ENCODE peak calls at places on chromosomes 12 and 14, in seven cellular contexts. One of them, this sample, is unnamed.

GRCh38 chr12:110579239-110579888 is 3.8 kb downstream of the PPTC7 start:
- DNase-seq in H9: no peak
- DNase-seq in IMR-90: no peak
- DNase-seq in H1: no peak
- DNase-seq in neuronal stem cell: no peak
- DNase-seq in trophoblast cell: peak; percentile 93
- DNase-seq in mesenchymal stem cell: no peak
- DNase-seq in this sample: no peak

GRCh38 chr12:93191956-93192355 is 185.8 kb upstream of the NUDT4 start:
- DNase-seq in H9: no peak
- DNase-seq in IMR-90: no peak
- DNase-seq in H1: no peak
- DNase-seq in neuronal stem cell: no peak
- DNase-seq in trophoblast cell: no peak
- DNase-seq in mesenchymal stem cell: no peak
- DNase-seq in this sample: no peak

GRCh38 chr14:68784995-68785816 is 7.7 kb downstream of the ZFP36L1 start:
- DNase-seq in H9: no peak
- DNase-seq in IMR-90: peak; percentile 86
- DNase-seq in H1: no peak
- DNase-seq in neuronal stem cell: no peak
- DNase-seq in trophoblast cell: peak; percentile 21
- DNase-seq in mesenchymal stem cell: peak; percentile 79
- DNase-seq in this sample: no peak

GRCh38 chr12:52186135-52186840 is 5.5 kb downstream of the KRT80 start:
- DNase-seq in H9: peak; percentile 65
- DNase-seq in IMR-90: peak; percentile 87
- DNase-seq in H1: no peak
- DNase-seq in neuronal stem cell: no peak
- DNase-seq in trophoblast cell: no peak
- DNase-seq in mesenchymal stem cell: peak; percentile 86
- DNase-seq in this sample: peak; percentile 95

GRCh38 chr12:94671917-94672316 is 21.6 kb upstream of the TMCC3 start:
- DNase-seq in H9: no peak
- DNase-seq in IMR-90: no peak
- DNase-seq in H1: no peak
- DNase-seq in neuronal stem cell: no peak
- DNase-seq in trophoblast cell: no peak
- DNase-seq in mesenchymal stem cell: no peak
- DNase-seq in this sample: no peak

GRCh38 chr12:5874514-5874913 is 70.5 kb downstream of the ANO2 start:
- DNase-seq in H9: no peak
- DNase-seq in IMR-90: no peak
- DNase-seq in H1: no peak
- DNase-seq in neuronal stem cell: no peak
- DNase-seq in trophoblast cell: no peak
- DNase-seq in mesenchymal stem cell: no peak
- DNase-seq in this sample: no peak

GRCh38 chr14:66601932-66602578 is 94.1 kb downstream of the GPHN start:
- DNase-seq in H9: no peak
- DNase-seq in IMR-90: no peak
- DNase-seq in H1: no peak
- DNase-seq in neuronal stem cell: no peak
- DNase-seq in trophoblast cell: no peak
- DNase-seq in mesenchymal stem cell: no peak
- DNase-seq in this sample: no peak

GRCh38 chr12:40559865-40560264 is 132.4 kb upstream of the CNTN1 start:
- DNase-seq in H9: no peak
- DNase-seq in IMR-90: no peak
- DNase-seq in H1: no peak
- DNase-seq in neuronal stem cell: no peak
- DNase-seq in trophoblast cell: no peak
- DNase-seq in mesenchymal stem cell: no peak
- DNase-seq in this sample: no peak

GRCh38 chr14:68637106-68638021 is 155.5 kb downstream of the ZFP36L1 start:
- DNase-seq in H9: no peak
- DNase-seq in IMR-90: peak; percentile 58
- DNase-seq in H1: no peak
- DNase-seq in neuronal stem cell: no peak
- DNase-seq in trophoblast cell: no peak
- DNase-seq in mesenchymal stem cell: peak; percentile 75
- DNase-seq in this sample: no peak

GRCh38 chr12:130805635-130806034 is 33.4 kb downstream of the STX2 start:
- DNase-seq in H9: peak; percentile 10
- DNase-seq in IMR-90: no peak
- DNase-seq in H1: no peak
- DNase-seq in neuronal stem cell: no peak
- DNase-seq in trophoblast cell: no peak
- DNase-seq in mesenchymal stem cell: no peak
- DNase-seq in this sample: no peak

GRCh38 chr14:105299654-105300541 is 903 bp downstream of the BRF1 start:
- DNase-seq in H9: peak; percentile 26
- DNase-seq in IMR-90: no peak
- DNase-seq in H1: no peak
- DNase-seq in neuronal stem cell: peak; percentile 30
- DNase-seq in trophoblast cell: no peak
- DNase-seq in mesenchymal stem cell: peak; percentile 63
- DNase-seq in this sample: no peak

GRCh38 chr12:7832059-7832696 is 40.5 kb downstream of the SLC2A14 start:
- DNase-seq in H9: peak; percentile 58
- DNase-seq in IMR-90: peak; percentile 71
- DNase-seq in H1: no peak
- DNase-seq in neuronal stem cell: peak; percentile 17
- DNase-seq in trophoblast cell: peak; percentile 45
- DNase-seq in mesenchymal stem cell: peak; percentile 70
- DNase-seq in this sample: peak; percentile 82

GRCh38 chr14:55026441-55026792 is 482 bp downstream of the WDHD1 start:
- DNase-seq in H9: no peak
- DNase-seq in IMR-90: no peak
- DNase-seq in H1: no peak
- DNase-seq in neuronal stem cell: no peak
- DNase-seq in trophoblast cell: no peak
- DNase-seq in mesenchymal stem cell: no peak
- DNase-seq in this sample: no peak

GRCh38 chr14:69769623-69770022 is 2.7 kb downstream of the SRSF5 start:
- DNase-seq in H9: no peak
- DNase-seq in IMR-90: no peak
- DNase-seq in H1: no peak
- DNase-seq in neuronal stem cell: no peak
- DNase-seq in trophoblast cell: no peak
- DNase-seq in mesenchymal stem cell: no peak
- DNase-seq in this sample: no peak

GRCh38 chr12:116598341-116599284 is 39.4 kb downstream of the MAP1LC3B2 start:
- DNase-seq in H9: no peak
- DNase-seq in IMR-90: no peak
- DNase-seq in H1: no peak
- DNase-seq in neuronal stem cell: no peak
- DNase-seq in trophoblast cell: peak; percentile 84
- DNase-seq in mesenchymal stem cell: no peak
- DNase-seq in this sample: peak; percentile 85

GRCh38 chr12:82593901-82594396 is 92.8 kb upstream of the TMTC2 start:
- DNase-seq in H9: no peak
- DNase-seq in IMR-90: no peak
- DNase-seq in H1: no peak
- DNase-seq in neuronal stem cell: peak; percentile 4
- DNase-seq in trophoblast cell: no peak
- DNase-seq in mesenchymal stem cell: no peak
- DNase-seq in this sample: no peak

GRCh38 chr14:94485944-94486841 is 10.2 kb upstream of the SERPINA9 start:
- DNase-seq in H9: peak; percentile 93
- DNase-seq in IMR-90: peak; percentile 46
- DNase-seq in H1: peak; percentile 59
- DNase-seq in neuronal stem cell: peak; percentile 76
- DNase-seq in trophoblast cell: peak; percentile 65
- DNase-seq in mesenchymal stem cell: no peak
- DNase-seq in this sample: peak; percentile 96

DNA sequence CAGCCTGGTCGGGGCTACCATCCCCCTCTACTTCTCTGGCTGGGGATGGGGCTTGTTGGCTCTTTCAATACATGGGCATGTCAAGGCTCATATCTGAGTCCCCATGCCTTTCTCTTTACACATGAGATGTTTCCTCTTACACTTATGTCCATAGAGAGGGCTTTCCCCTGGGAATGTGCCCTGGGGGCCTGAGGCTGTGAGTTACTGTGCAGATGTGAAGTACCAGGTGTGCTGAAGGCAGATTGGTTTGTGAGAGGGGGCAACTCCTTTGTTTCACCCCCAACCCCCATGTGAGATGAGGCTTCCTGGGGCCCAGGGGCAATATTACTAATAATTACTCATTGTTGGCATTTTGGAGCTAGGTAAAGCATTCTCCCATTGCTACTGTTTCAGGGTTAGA is 32.8 kb downstream of the NRXN3 start:
- DNase-seq in H9: no peak
- DNase-seq in IMR-90: no peak
- DNase-seq in H1: no peak
- DNase-seq in neuronal stem cell: no peak
- DNase-seq in trophoblast cell: peak; percentile 22
- DNase-seq in mesenchymal stem cell: no peak
- DNase-seq in this sample: peak; percentile 7
- H3K4ac ChIP-seq in H9: no peak overlapping the region
- H3K4ac ChIP-seq in IMR-90: no peak overlapping the region
- H3K4ac ChIP-seq in H1: no peak overlapping the region
- H3K4ac ChIP-seq in neuronal stem cell: no peak overlapping the region
- H3K4ac ChIP-seq in trophoblast cell: no peak overlapping the region
- H3K4ac ChIP-seq in mesenchymal stem cell: no peak overlapping the region
- H3K4ac ChIP-seq in this sample: no peak overlapping the region

DNA sequence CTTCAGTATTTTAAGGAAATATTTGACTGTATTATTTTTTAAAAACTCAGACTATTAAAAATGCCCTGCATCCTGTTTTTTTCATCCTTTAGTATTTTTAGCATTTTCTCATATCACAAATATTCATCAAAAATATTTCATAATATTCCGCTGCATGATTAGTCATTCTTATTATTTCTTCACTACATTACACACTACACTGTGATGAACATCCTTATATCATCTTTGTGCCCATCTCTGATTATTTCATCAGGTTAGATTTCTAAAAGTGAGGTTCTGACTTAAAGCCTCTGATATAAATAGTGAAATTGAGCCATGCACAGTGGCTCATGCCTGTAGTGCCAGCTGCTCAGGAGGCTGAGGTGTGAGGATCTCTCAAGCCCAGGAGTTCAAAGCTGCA is 8.1 kb downstream of the COCH start:
- DNase-seq in H9: no peak
- DNase-seq in IMR-90: no peak
- DNase-seq in H1: no peak
- DNase-seq in neuronal stem cell: no peak
- DNase-seq in trophoblast cell: no peak
- DNase-seq in mesenchymal stem cell: no peak
- DNase-seq in this sample: no peak
- H2BK120ac ChIP-seq in H9: no peak overlapping the region
- H2BK120ac ChIP-seq in IMR-90: no peak overlapping the region
- H2BK120ac ChIP-seq in H1: no peak overlapping the region
- H2BK120ac ChIP-seq in neuronal stem cell: no peak overlapping the region
- H2BK120ac ChIP-seq in trophoblast cell: no peak overlapping the region
- H2BK120ac ChIP-seq in mesenchymal stem cell: no peak overlapping the region
- H2BK120ac ChIP-seq in this sample: no peak overlapping the region

GRCh38 chr12:20486233-20486632 is 117.9 kb downstream of the PDE3A start:
- DNase-seq in H9: no peak
- DNase-seq in IMR-90: peak; percentile 40
- DNase-seq in H1: no peak
- DNase-seq in neuronal stem cell: no peak
- DNase-seq in trophoblast cell: no peak
- DNase-seq in mesenchymal stem cell: no peak
- DNase-seq in this sample: peak; percentile 15

GRCh38 chr12:20487519-20487918 is 119.2 kb downstream of the PDE3A start:
- DNase-seq in H9: no peak
- DNase-seq in IMR-90: no peak
- DNase-seq in H1: no peak
- DNase-seq in neuronal stem cell: no peak
- DNase-seq in trophoblast cell: no peak
- DNase-seq in mesenchymal stem cell: no peak
- DNase-seq in this sample: no peak

GRCh38 chr12:20489645-20490044 is 121.3 kb downstream of the PDE3A start:
- DNase-seq in H9: no peak
- DNase-seq in IMR-90: peak; percentile 36
- DNase-seq in H1: no peak
- DNase-seq in neuronal stem cell: no peak
- DNase-seq in trophoblast cell: no peak
- DNase-seq in mesenchymal stem cell: no peak
- DNase-seq in this sample: no peak

GRCh38 chr12:20482680-20483079 is 114.3 kb downstream of the PDE3A start:
- DNase-seq in H9: no peak
- DNase-seq in IMR-90: no peak
- DNase-seq in H1: no peak
- DNase-seq in neuronal stem cell: no peak
- DNase-seq in trophoblast cell: no peak
- DNase-seq in mesenchymal stem cell: no peak
- DNase-seq in this sample: no peak

DNA sequence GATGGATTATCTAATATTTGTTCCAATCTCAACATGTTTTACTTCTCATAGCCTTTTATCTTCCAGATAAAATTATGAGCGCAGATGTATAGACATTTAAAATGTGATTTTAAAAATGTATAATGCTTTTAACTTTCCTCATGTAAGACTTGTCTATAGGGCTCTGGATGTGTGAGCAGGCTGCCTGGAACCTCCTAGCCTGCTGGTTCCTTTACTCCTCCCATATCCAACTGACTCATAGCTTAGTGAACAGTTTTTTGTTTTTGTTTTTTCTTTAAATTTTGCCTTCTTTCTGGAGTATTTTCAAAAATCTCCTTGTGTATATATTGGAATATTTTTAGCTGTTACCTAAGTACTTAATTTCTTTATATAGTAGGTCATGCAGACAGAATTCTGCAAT is 115.4 kb downstream of the PDE3A start:
- DNase-seq in H9: no peak
- DNase-seq in IMR-90: peak; percentile 65
- DNase-seq in H1: no peak
- DNase-seq in neuronal stem cell: no peak
- DNase-seq in trophoblast cell: no peak
- DNase-seq in mesenchymal stem cell: no peak
- DNase-seq in this sample: no peak
- H3K4ac ChIP-seq in H9: no peak overlapping the region
- H3K4ac ChIP-seq in IMR-90: no peak overlapping the region
- H3K4ac ChIP-seq in H1: no peak overlapping the region
- H3K4ac ChIP-seq in neuronal stem cell: no peak overlapping the region
- H3K4ac ChIP-seq in trophoblast cell: no peak overlapping the region
- H3K4ac ChIP-seq in mesenchymal stem cell: no peak overlapping the region
- H3K4ac ChIP-seq in this sample: no peak overlapping the region

GRCh38 chr12:123151679-123152454 is 977 bp upstream of the PITPNM2 start:
- DNase-seq in H9: peak; percentile 53
- DNase-seq in IMR-90: no peak
- DNase-seq in H1: no peak
- DNase-seq in neuronal stem cell: no peak
- DNase-seq in trophoblast cell: no peak
- DNase-seq in mesenchymal stem cell: peak; percentile 75
- DNase-seq in this sample: peak; percentile 47

GRCh38 chr12:123152823-123153222 is 1.9 kb upstream of the PITPNM2 start:
- DNase-seq in H9: no peak
- DNase-seq in IMR-90: no peak
- DNase-seq in H1: no peak
- DNase-seq in neuronal stem cell: no peak
- DNase-seq in trophoblast cell: no peak
- DNase-seq in mesenchymal stem cell: no peak
- DNase-seq in this sample: no peak

GRCh38 chr12:123149828-123150272 is 1.0 kb downstream of the PITPNM2 start:
- DNase-seq in H9: no peak
- DNase-seq in IMR-90: no peak
- DNase-seq in H1: no peak
- DNase-seq in neuronal stem cell: no peak
- DNase-seq in trophoblast cell: no peak
- DNase-seq in mesenchymal stem cell: no peak
- DNase-seq in this sample: no peak

GRCh38 chr12:123150273-123150803 is 552 bp downstream of the PITPNM2 start:
- DNase-seq in H9: no peak
- DNase-seq in IMR-90: no peak
- DNase-seq in H1: no peak
- DNase-seq in neuronal stem cell: no peak
- DNase-seq in trophoblast cell: no peak
- DNase-seq in mesenchymal stem cell: peak; percentile 20
- DNase-seq in this sample: no peak

GRCh38 chr12:123150804-123151678 is at the start of gene PITPNM2:
- DNase-seq in H9: no peak
- DNase-seq in IMR-90: peak; percentile 58
- DNase-seq in H1: no peak
- DNase-seq in neuronal stem cell: peak; percentile 68
- DNase-seq in trophoblast cell: peak; percentile 52
- DNase-seq in mesenchymal stem cell: peak; percentile 68
- DNase-seq in this sample: peak; percentile 58
- H2BK120ac ChIP-seq in H9: no peak within 1 kb of the TSS
- H2BK120ac ChIP-seq in IMR-90: peak within 1 kb of the TSS; percentile 53
- H2BK120ac ChIP-seq in H1: no peak within 1 kb of the TSS
- H2BK120ac ChIP-seq in neuronal stem cell: no peak within 1 kb of the TSS
- H2BK120ac ChIP-seq in trophoblast cell: peak within 1 kb of the TSS; percentile 86
- H2BK120ac ChIP-seq in mesenchymal stem cell: peak within 1 kb of the TSS; percentile 54
- H2BK120ac ChIP-seq in this sample: peak within 1 kb of the TSS; percentile 73

This sample was measured in mesendoderm.